ENCODE peak calls at places on chromosomes 13 and 19, in four cellular contexts. One of them, this sample, is unnamed.

GRCh38 chr13:42865703-42866102 is 84.3 kb downstream of the FAM216B start:
- DNase-seq in H1: no peak
- DNase-seq in K562: no peak
- DNase-seq in HepG2: no peak
- DNase-seq in this sample: no peak

GRCh38 chr19:46537136-46538097 is 41.8 kb upstream of the PNMA8B start:
- DNase-seq in K562: peak
- DNase-seq in H1: peak
- DNase-seq in HepG2: no peak
- DNase-seq in this sample: no peak

GRCh38 chr19:43739419-43739818 is 15.3 kb downstream of the SMG9 start:
- DNase-seq in K562: no peak
- DNase-seq in HepG2: no peak
- DNase-seq in H1: no peak
- DNase-seq in this sample: no peak

GRCh38 chr19:2540646-2541454 is 64.9 kb downstream of the GADD45B start:
- DNase-seq in HepG2: peak
- DNase-seq in K562: no peak
- DNase-seq in H1: peak
- DNase-seq in this sample: no peak

GRCh38 chr19:2680808-2681207 is 21.7 kb downstream of the GNG7 start:
- DNase-seq in K562: no peak
- DNase-seq in HepG2: no peak
- DNase-seq in H1: no peak
- DNase-seq in this sample: peak

GRCh38 chr19:19488041-19488874 is 27.1 kb downstream of the TSSK6 start:
- DNase-seq in K562: peak
- DNase-seq in H1: no peak
- DNase-seq in HepG2: no peak
- DNase-seq in this sample: no peak

GRCh38 chr19:31938675-31939074 is 406.7 kb upstream of the ZNF507 start:
- DNase-seq in K562: no peak
- DNase-seq in HepG2: no peak
- DNase-seq in H1: no peak
- DNase-seq in this sample: no peak

GRCh38 chr19:10672529-10673150 is 18.5 kb downstream of the ILF3 start:
- DNase-seq in HepG2: no peak
- DNase-seq in H1: no peak
- DNase-seq in K562: no peak
- DNase-seq in this sample: no peak

GRCh38 chr19:29855087-29855486 is 43.3 kb downstream of the CCNE1 start:
- DNase-seq in H1: peak
- DNase-seq in K562: no peak
- DNase-seq in HepG2: no peak
- DNase-seq in this sample: no peak

GRCh38 chr19:48645652-48646191 is at the start of gene CA11:
- DNase-seq in HepG2: no peak
- DNase-seq in K562: no peak
- DNase-seq in H1: peak
- DNase-seq in this sample: no peak

GRCh38 chr19:1847684-1848398 is 442 bp downstream of the REXO1 start:
- DNase-seq in K562: peak
- DNase-seq in H1: peak
- DNase-seq in HepG2: peak
- DNase-seq in this sample: no peak

GRCh38 chr13:57874530-57874929 is 243.0 kb downstream of the PCDH17 start:
- DNase-seq in H1: no peak
- DNase-seq in HepG2: no peak
- DNase-seq in K562: no peak
- DNase-seq in this sample: no peak

GRCh38 chr19:17001603-17002183 is 24.9 kb downstream of the CPAMD8 start:
- DNase-seq in HepG2: no peak
- DNase-seq in K562: no peak
- DNase-seq in H1: peak
- DNase-seq in this sample: no peak

GRCh38 chr13:95509521-95510315 is 42.8 kb upstream of the CLDN10 start:
- DNase-seq in H1: no peak
- DNase-seq in K562: no peak
- DNase-seq in HepG2: no peak
- DNase-seq in this sample: no peak

GRCh38 chr19:30224689-30225606 is 147.2 kb upstream of the ZNF536 start:
- DNase-seq in H1: no peak
- DNase-seq in HepG2: no peak
- DNase-seq in K562: no peak
- DNase-seq in this sample: no peak

DNA sequence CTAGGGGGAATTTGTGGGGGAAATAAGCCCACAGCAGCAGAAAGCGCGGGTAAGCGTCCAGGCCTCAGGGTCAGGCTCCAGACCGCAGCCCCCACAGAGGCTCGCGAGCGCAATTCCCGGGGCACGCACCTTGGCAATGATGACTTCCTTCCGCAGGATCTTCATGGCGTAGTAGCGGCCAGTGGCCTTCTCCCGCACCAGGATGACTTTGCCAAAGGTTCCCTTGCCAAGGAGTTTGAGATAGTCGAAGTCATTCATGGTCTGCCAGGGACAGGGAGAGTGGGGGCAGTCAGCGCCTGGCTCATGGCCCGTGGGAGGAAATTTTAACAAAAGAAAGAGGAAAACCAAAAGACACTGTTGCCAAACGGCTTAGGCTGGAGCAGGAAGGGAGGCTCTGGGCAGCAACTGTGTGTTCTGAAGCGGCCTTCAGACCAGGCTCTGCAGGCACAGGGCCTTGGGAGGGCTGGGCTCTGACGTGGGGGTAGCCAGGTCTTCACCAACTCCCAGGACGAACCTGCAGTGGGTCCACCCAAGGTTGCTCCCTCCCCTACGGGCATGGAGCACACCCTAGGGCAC is 15.4 kb upstream of the CCNP start:
- DNase-seq in H1: no peak
- DNase-seq in HepG2: no peak
- DNase-seq in K562: no peak
- DNase-seq in this sample: no peak
- TF ChIP-seq BRCA1 in H1: no peak
- TF ChIP-seq BRCA1 in HepG2: no peak
- TF ChIP-seq BRCA1 in K562: no peak
- TF ChIP-seq BRCA1 in this sample: no peak

GRCh38 chr13:41631296-41631965 is 174.1 kb downstream of the RGCC start:
- DNase-seq in HepG2: no peak
- DNase-seq in K562: no peak
- DNase-seq in H1: no peak
- DNase-seq in this sample: no peak
- TF ChIP-seq CTCF in HepG2: no peak
- TF ChIP-seq CTCF in K562: no peak
- TF ChIP-seq CTCF in H1: no peak
- TF ChIP-seq CTCF in this sample: no peak

GRCh38 chr13:24251525-24251924 is 57.9 kb upstream of the C1QTNF9 start:
- DNase-seq in K562: no peak
- DNase-seq in H1: no peak
- DNase-seq in HepG2: no peak
- DNase-seq in this sample: no peak
- TF ChIP-seq BRCA1 in K562: no peak
- TF ChIP-seq BRCA1 in H1: no peak
- TF ChIP-seq BRCA1 in HepG2: no peak
- TF ChIP-seq BRCA1 in this sample: no peak

GRCh38 chr13:41344358-41344757 is 33.3 kb downstream of the NAA16 start:
- DNase-seq in H1: no peak
- DNase-seq in K562: no peak
- DNase-seq in HepG2: peak
- DNase-seq in this sample: no peak
- TF ChIP-seq CTCF in H1: no peak
- TF ChIP-seq CTCF in K562: no peak
- TF ChIP-seq CTCF in HepG2: no peak
- TF ChIP-seq CTCF in this sample: no peak

DNA sequence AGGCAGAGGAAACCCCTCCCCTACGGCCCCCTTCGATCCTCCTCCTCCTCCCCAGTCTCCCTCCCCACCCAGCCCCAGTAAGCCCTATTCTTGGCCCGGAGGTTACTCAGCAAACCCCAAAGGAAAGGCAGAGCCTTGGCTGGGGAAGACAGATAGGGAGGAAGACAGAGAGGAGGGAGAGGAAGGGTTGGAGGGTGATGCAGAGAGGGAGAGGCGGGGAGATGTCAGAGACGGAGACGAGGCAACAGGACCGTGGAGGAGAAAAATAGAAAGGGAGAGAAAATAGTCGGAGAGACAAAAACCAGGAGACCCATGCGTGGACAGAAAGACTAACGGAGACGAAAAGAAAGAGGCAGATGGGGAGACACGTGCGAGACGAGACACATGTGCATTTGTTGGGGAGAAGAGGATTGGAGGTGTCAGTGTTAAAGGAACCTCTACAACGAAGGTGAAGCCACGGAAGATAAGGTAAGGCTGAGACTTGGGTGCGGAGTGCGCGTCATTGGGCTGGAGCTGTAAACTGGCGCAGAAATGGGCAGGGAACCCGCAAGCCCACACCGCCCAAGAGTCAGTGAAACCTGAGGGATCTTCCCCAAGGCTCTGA is 2.9 kb downstream of the TGFB1 start:
- DNase-seq in H1: no peak
- DNase-seq in HepG2: no peak
- DNase-seq in K562: peak
- DNase-seq in this sample: no peak
- TF ChIP-seq BRCA1 in H1: no peak
- TF ChIP-seq BRCA1 in HepG2: no peak
- TF ChIP-seq BRCA1 in K562: no peak
- TF ChIP-seq BRCA1 in this sample: no peak

GRCh38 chr13:73473016-73473415 is 414.2 kb downstream of the KLF5 start:
- DNase-seq in K562: no peak
- DNase-seq in H1: no peak
- DNase-seq in HepG2: no peak
- DNase-seq in this sample: no peak
- TF ChIP-seq CTCF in K562: no peak
- TF ChIP-seq CTCF in H1: no peak
- TF ChIP-seq CTCF in HepG2: no peak
- TF ChIP-seq CTCF in this sample: no peak